ENCODE peak calls at places on chromosomes 4 and X, in four cellular contexts. O, U, C and Y are unnamed samples.

GRCh38 chr4:95158626-95159025 is 390.1 kb downstream of the UNC5C start:
- DNase-seq in O (no peak), U (no peak), C (no peak), Y (no peak)

GRCh38 chrX:114508836-114509235 is 75.0 kb upstream of the HTR2C start:
- DNase-seq in C (no peak), O (no peak), U (no peak), Y (no peak)

GRCh38 chr4:152943673-152944072 is 7.5 kb downstream of the FHDC1 start:
- DNase-seq in U (no peak), C (no peak), O (peak; percentile 61), Y (peak; percentile 55)

GRCh38 chrX:140712413-140713173 is 3.0 kb downstream of the LINC00632 start:
- DNase-seq in C (peak; percentile 39), U (peak; percentile 40), O (peak; percentile 29), Y (peak; percentile 68)

GRCh38 chr4:105607876-105608275 is 55.5 kb downstream of the ARHGEF38 start:
- DNase-seq in C (no peak), O (no peak), U (no peak), Y (no peak)

GRCh38 chr4:150149381-150149780 is 71.1 kb downstream of the DCLK2 start:
- DNase-seq in C (no peak), O (no peak), U (no peak), Y (peak; percentile 78)

GRCh38 chr4:161419822-161420221 is 744.0 kb downstream of the FSTL5 start:
- DNase-seq in C (no peak), U (no peak), O (no peak), Y (no peak)

GRCh38 chrX:116230136-116230886 is 59.8 kb downstream of the AGTR2 start:
- DNase-seq in C (no peak), U (no peak), O (no peak), Y (no peak)

GRCh38 chrX:39729834-39730670 is 367.7 kb downstream of the BCOR start:
- DNase-seq in C (no peak), U (no peak), O (no peak), Y (no peak)

GRCh38 chrX:120457766-120458180 is 11.3 kb downstream of the LAMP2 start:
- DNase-seq in C (no peak), O (no peak), U (no peak), Y (peak; percentile 55)

GRCh38 chrX:40377684-40378083 is 203.1 kb upstream of the ATP6AP2 start:
- DNase-seq in O (no peak), C (no peak), U (no peak), Y (no peak)

GRCh38 chr4:20723019-20723418 is 22.8 kb downstream of the PACRGL start:
- DNase-seq in C (no peak), U (no peak), O (peak; percentile 13), Y (no peak)

GRCh38 chr4:86092684-86093083 is 267.2 kb downstream of the MAPK10 start:
- DNase-seq in O (peak; percentile 22), U (no peak), C (no peak), Y (peak; percentile 60)

GRCh38 chrX:138885886-138886285 is 174.4 kb upstream of the FGF13 start:
- DNase-seq in U (no peak), O (no peak), C (no peak), Y (peak; percentile 17)

GRCh38 chrX:128781506-128781905 is 729.3 kb upstream of the ACTRT1 start:
- DNase-seq in O (no peak), U (no peak), C (no peak), Y (no peak)

GRCh38 chrX:41935827-41936226 is 12.5 kb upstream of the CASK start:
- DNase-seq in U (no peak), C (no peak), O (no peak), Y (no peak)

GRCh38 chrX:134599173-134599914 is 58.9 kb downstream of the PLAC1 start:
- DNase-seq in C (no peak), O (no peak), U (no peak), Y (peak; percentile 85)

GRCh38 chr4:154164931-154165839 is 326.4 kb downstream of the DCHS2 start:
- DNase-seq in C (no peak), O (peak; percentile 74), U (no peak), Y (peak; percentile 47)

GRCh38 chrX:32045149-32045548 is 973.3 kb upstream of the FTHL17 start:
- DNase-seq in C (no peak), U (no peak), O (no peak), Y (no peak)

GRCh38 chrX:146278381-146278780 is 460.8 kb downstream of the SLITRK2 start:
- DNase-seq in U (no peak), O (no peak), C (no peak), Y (no peak)

GRCh38 chrX:46873746-46874145 is 36.9 kb downstream of the RP2 start:
- DNase-seq in C (no peak), U (no peak), O (no peak), Y (no peak)

GRCh38 chr4:77201857-77202256 is 44.9 kb downstream of the CCNG2 start:
- DNase-seq in U (no peak), C (no peak), O (no peak), Y (no peak)

GRCh38 chr4:46390353-46391058 is 578 bp upstream of the GABRA2 start:
- DNase-seq in U (no peak), O (no peak), C (no peak), Y (no peak)

GRCh38 chrX:65608021-65608420 is 59.4 kb upstream of the MSN start:
- DNase-seq in O (no peak), C (no peak), U (no peak), Y (no peak)

GRCh38 chr4:120731561-120731960 is 191.0 kb downstream of the PRDM5 start:
- DNase-seq in C (no peak), O (peak; percentile 20), U (no peak), Y (no peak)

GRCh38 chrX:77505227-77505626 is 58.0 kb downstream of the FGF16 start:
- DNase-seq in U (no peak), C (no peak), O (no peak), Y (peak; percentile 18)

GRCh38 chr4:52606766-52607165 is 52.3 kb downstream of the USP46 start:
- DNase-seq in C (no peak), U (no peak), O (peak; percentile 32), Y (no peak)

GRCh38 chr4:119725688-119726330 is 97.2 kb upstream of the PDE5A start:
- DNase-seq in U (no peak), O (no peak), C (no peak), Y (no peak)

GRCh38 chr4:67131224-67131623 is 414.1 kb downstream of the CENPC start:
- DNase-seq in U (no peak), O (no peak), C (no peak), Y (no peak)

GRCh38 chr4:145840162-145840768 is 98.4 kb downstream of the ZNF827 start:
- DNase-seq in O (peak; percentile 26), C (no peak), U (no peak), Y (peak; percentile 30)

GRCh38 chr4:140112576-140112975 is 41.4 kb downstream of the MAML3 start:
- DNase-seq in O (no peak), C (no peak), U (no peak), Y (peak; percentile 26)

GRCh38 chrX:152915541-152916241 is 17.8 kb downstream of the ZNF185 start:
- DNase-seq in C (peak; percentile 15), U (no peak), O (peak; percentile 68), Y (no peak)

GRCh38 chr4:146329042-146329716 is 114.8 kb downstream of the REELD1 start:
- DNase-seq in C (no peak), O (no peak), U (no peak), Y (peak; percentile 33)

GRCh38 chr4:150598906-150599305 is 17.0 kb downstream of the MAB21L2 start:
- DNase-seq in U (no peak), C (no peak), O (no peak), Y (no peak)